ENCODE peak calls at places on chromosomes 13 and 19, in five cellular contexts. G is mesenchymal stem cell; M is tibial artery; O is CD8-positive, alpha-beta T cell; Y is neuronal stem cell. J is an unnamed sample.

GRCh38 chr19:19742773-19743172 is 9.9 kb upstream of the ZNF14 start:
- DNase-seq in M (no peak), Y (no peak), G (no peak), O (no peak), J (no peak)

GRCh38 chr19:8641908-8642547 is 11.6 kb downstream of the NFILZ start:
- DNase-seq in O (no peak), M (no peak), G (peak), Y (no peak), J (no peak)

GRCh38 chr13:24148414-24149305 is 11.9 kb upstream of the SPATA13 start:
- DNase-seq in M (no peak), Y (no peak), G (peak), O (no peak), J (peak)

GRCh38 chr19:48595171-48595570 is 11.4 kb upstream of the SPACA4 start:
- DNase-seq in G (no peak), M (no peak), O (no peak), Y (no peak), J (no peak)

GRCh38 chr13:108944760-108945159 is 315.3 kb downstream of the MYO16 start:
- DNase-seq in M (no peak), Y (no peak), G (peak), O (no peak), J (peak)

GRCh38 chr13:112917056-112917664 is 51.9 kb upstream of the MCF2L start:
- DNase-seq in O (no peak), Y (no peak), M (no peak), G (no peak), J (no peak)

GRCh38 chr13:51801631-51802099 is 2.3 kb downstream of the DHRS12 start:
- DNase-seq in G (no peak), Y (peak), M (peak), O (no peak), J (no peak)

GRCh38 chr13:27295096-27295495 is 24.5 kb downstream of the RASL11A start:
- DNase-seq in G (no peak), M (no peak), O (no peak), Y (no peak), J (no peak)

GRCh38 chr13:23679214-23679613 is 109.0 kb downstream of the TNFRSF19 start:
- DNase-seq in M (no peak), G (peak), O (no peak), Y (no peak), J (peak)

GRCh38 chr13:102940143-102940542 is 94.3 kb downstream of the ERCC5 start:
- DNase-seq in O (no peak), M (no peak), Y (no peak), G (no peak), J (no peak)

GRCh38 chr19:47539747-47540311 is 25.0 kb upstream of the NAPA start:
- DNase-seq in G (no peak), M (no peak), Y (no peak), O (peak), J (no peak)

GRCh38 chr19:13629687-13630357 is 123.5 kb upstream of the CACNA1A start:
- DNase-seq in Y (no peak), M (no peak), G (no peak), O (no peak), J (no peak)

GRCh38 chr13:24053505-24054251 is 106.8 kb upstream of the SPATA13 start:
- DNase-seq in O (peak), M (no peak), Y (peak), G (peak), J (no peak)

GRCh38 chr13:21846605-21847004 is 175.7 kb downstream of the FGF9 start:
- DNase-seq in G (no peak), O (no peak), M (no peak), Y (no peak), J (no peak)

DNA sequence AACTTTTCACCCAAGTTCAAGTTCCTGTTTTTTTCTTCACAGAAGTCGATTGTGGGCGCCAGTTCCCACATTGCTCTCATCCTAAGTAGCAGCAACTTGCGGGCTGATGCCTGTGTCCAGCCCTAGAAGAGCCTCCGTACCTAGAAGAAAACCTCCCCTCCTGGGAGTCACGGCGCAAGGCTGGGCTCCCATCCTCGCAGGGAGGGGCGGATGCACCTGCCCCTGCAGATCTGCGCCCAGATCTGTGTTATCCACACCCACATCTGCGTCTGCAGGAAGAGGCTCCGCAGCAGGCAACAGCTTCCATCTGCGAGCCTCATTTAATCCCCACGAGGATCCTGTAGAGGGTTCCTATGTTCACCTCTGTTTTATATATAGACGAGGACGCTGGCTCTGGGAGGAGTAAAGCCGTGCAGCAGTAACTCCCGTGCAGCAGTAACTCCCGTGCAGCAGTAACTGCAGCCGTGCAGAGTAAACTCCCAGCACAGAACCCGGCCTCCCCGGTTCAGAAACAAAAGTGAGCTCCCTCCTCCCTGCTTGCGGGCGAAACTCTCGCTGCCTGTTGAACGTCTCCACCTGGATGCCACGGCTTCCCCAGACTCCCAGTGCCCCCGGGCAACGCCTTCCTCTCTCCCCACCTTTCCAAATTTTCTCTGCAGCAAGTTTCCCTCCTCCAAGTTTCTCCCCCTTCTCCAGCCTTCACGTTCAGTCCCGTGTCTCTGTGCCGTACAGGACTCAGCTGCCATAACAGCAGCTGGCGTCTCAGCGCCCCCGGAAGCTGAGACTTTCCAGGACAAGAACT is 23.5 kb upstream of the LAIR1 start:
- DNase-seq in O (peak), Y (no peak), G (no peak), M (peak), J (no peak)
- H3K4me3 ChIP-seq in O (peak), Y (no peak), G (peak), M (no peak), J (peak)

GRCh38 chr19:10782795-10783194 is 53.2 kb downstream of the TMED1 start:
- DNase-seq in M (peak), O (no peak), Y (no peak), G (no peak), J (no peak)

GRCh38 chr19:10774893-10775292 is 57.0 kb downstream of the DNM2 start:
- DNase-seq in O (no peak), M (no peak), Y (no peak), G (no peak), J (no peak)

GRCh38 chr19:10780368-10780767 is 55.6 kb downstream of the TMED1 start:
- DNase-seq in O (no peak), G (peak), M (peak), Y (no peak), J (no peak)

GRCh38 chr19:10773969-10774368 is 56.1 kb downstream of the DNM2 start:
- DNase-seq in M (no peak), Y (no peak), G (no peak), O (no peak), J (no peak)

GRCh38 chr19:10776900-10777650 is 58.9 kb downstream of the TMED1 start:
- DNase-seq in Y (no peak), M (no peak), G (no peak), O (no peak), J (no peak)
- H3K4me3 ChIP-seq in Y (no peak), M (no peak), G (no peak), O (no peak), J (no peak)

GRCh38 chr19:979318-979741 is 4.8 kb upstream of the WDR18 start:
- DNase-seq in G (peak), M (no peak), Y (no peak), O (no peak), J (no peak)
- H3K4me3 ChIP-seq in G (no peak), M (no peak), Y (no peak), O (no peak), J (no peak)

GRCh38 chr13:76993473-76993872 is 1.6 kb downstream of the CLN5 start:
- DNase-seq in O (no peak), Y (no peak), G (no peak), M (no peak), J (no peak)
- H3K4me3 ChIP-seq in O (no peak), Y (peak), G (peak), M (peak), J (peak)

GRCh38 chr19:2602391-2603181 is 99.9 kb downstream of the GNG7 start:
- DNase-seq in Y (no peak), M (peak), G (peak), O (no peak), J (no peak)
- H3K4me3 ChIP-seq in Y (peak), M (peak), G (peak), O (no peak), J (peak)

GRCh38 chr19:38210458-38210987 is 13.5 kb downstream of the DPF1 start:
- DNase-seq in G (peak), M (no peak), Y (peak), O (no peak), J (no peak)
- H3K4me3 ChIP-seq in G (peak), M (peak), Y (peak), O (no peak), J (no peak)

GRCh38 chr13:35478384-35479222 is 2.1 kb upstream of the MAB21L1 start:
- DNase-seq in Y (peak), O (no peak), G (no peak), M (no peak), J (no peak)
- H3K4me3 ChIP-seq in Y (peak), O (no peak), G (no peak), M (no peak), J (no peak)

GRCh38 chr13:42275098-42275471 is 3.1 kb downstream of the AKAP11 start:
- DNase-seq in M (no peak), O (no peak), Y (no peak), G (no peak), J (no peak)
- H3K4me3 ChIP-seq in M (no peak), O (no peak), Y (no peak), G (no peak), J (no peak)

GRCh38 chr19:17026706-17027427 is at the start of gene CPAMD8:
- DNase-seq in G (no peak), Y (peak), M (no peak), O (no peak), J (no peak)
- H3K4me3 ChIP-seq in G (no peak), Y (peak), M (peak), O (peak), J (no peak)